ENCODE peak calls at places on chromosomes 1 and 21, in four cellular contexts. G is activated CD4-positive, alpha-beta T cell treated with anti-CD3 and anti-CD28 coated beads, Interleukin-2, amount 50 U/mL, for 48 hours; S is GM19239; Q is suprapubic skin. D is an unnamed sample.

GRCh38 chr1:36175137-36176095 is 19.5 kb downstream of the MAP7D1 start:
- DNase-seq in G (no peak), S (peak), Q (no peak), D (no peak)

GRCh38 chr1:114322726-114323125 is 169.1 kb upstream of the SYT6 start:
- DNase-seq in G (no peak), S (no peak), Q (no peak), D (no peak)

GRCh38 chr1:21152423-21153100 is 24.1 kb downstream of the EIF4G3 start:
- DNase-seq in G (no peak), S (no peak), Q (no peak), D (no peak)

GRCh38 chr1:19811206-19811851 is 3.8 kb downstream of the RNF186 start:
- DNase-seq in G (peak), S (peak), Q (no peak), D (peak)

GRCh38 chr1:37372740-37373139 is 101.6 kb upstream of the ZC3H12A start:
- DNase-seq in G (no peak), S (no peak), Q (no peak), D (no peak)

GRCh38 chr21:31132574-31133242 is 94.4 kb upstream of the KRTAP19-8 start:
- DNase-seq in G (peak), S (peak), Q (no peak), D (peak)

GRCh38 chr1:203447147-203447546 is 28.5 kb upstream of the PRELP start:
- DNase-seq in G (no peak), S (no peak), Q (no peak), D (no peak)

GRCh38 chr1:207081106-207081505 is 7.6 kb upstream of the C4BPB start:
- DNase-seq in G (no peak), S (no peak), Q (no peak), D (no peak)

GRCh38 chr1:194717334-194717733 is 1530.9 kb upstream of the B3GALT2 start:
- DNase-seq in G (no peak), S (no peak), Q (no peak), D (no peak)

GRCh38 chr1:44256762-44257554 is 43.7 kb downstream of the DMAP1 start:
- DNase-seq in G (no peak), S (no peak), Q (no peak), D (no peak)

GRCh38 chr1:179164494-179164893 is 65.0 kb downstream of the ABL2 start:
- DNase-seq in G (no peak), S (no peak), Q (no peak), D (no peak)

GRCh38 chr21:43300496-43301423 is 126.2 kb downstream of the SIK1 start:
- DNase-seq in G (no peak), S (no peak), Q (no peak), D (no peak)

GRCh38 chr1:172663726-172664125 is 4.8 kb downstream of the FASLG start:
- DNase-seq in G (no peak), S (no peak), Q (no peak), D (no peak)

GRCh38 chr1:155979525-155980343 is 1.4 kb upstream of the ARHGEF2 start:
- DNase-seq in G (no peak), S (no peak), Q (no peak), D (peak)

GRCh38 chr1:165703648-165704047 is 5.3 kb upstream of the ALDH9A1 start:
- DNase-seq in G (no peak), S (no peak), Q (no peak), D (no peak)

GRCh38 chr1:28112388-28113311 is 24.2 kb upstream of the EYA3 start:
- DNase-seq in G (no peak), S (no peak), Q (no peak), D (peak)